ENCODE peak calls at places on chromosomes 4 and X, in seven cellular contexts. V is activated CD8-positive, alpha-beta T cell treated with anti-CD3 and anti-CD28 coated beads for 36 hours; T is right atrium auricular region; W is pancreas; R is lung; N is SK-N-SH; L is mucosa of descending colon. C is an unnamed sample.

GRCh38 chrX:68934922-68935321 is 106.1 kb downstream of the EFNB1 start:
- DNase-seq in V (no peak), T (no peak), W (no peak), R (no peak), N (no peak), L (no peak), C (no peak)

GRCh38 chr4:157992038-157992706 is 180.7 kb downstream of the GASK1B start:
- DNase-seq in V (peak; percentile 37), T (no peak), W (no peak), R (peak; percentile 53), N (peak; percentile 10), L (no peak), C (no peak)

GRCh38 chr4:132056466-132056865 is 1092.6 kb upstream of the PCDH10 start:
- DNase-seq in V (no peak), T (no peak), W (no peak), R (no peak), N (no peak), L (no peak), C (no peak)

GRCh38 chrX:63330681-63331080 is 20.5 kb downstream of the SPIN4 start:
- DNase-seq in V (peak; percentile 45), T (no peak), W (no peak), R (no peak), N (no peak), L (no peak), C (no peak)

GRCh38 chr4:185018834-185019450 is 652 bp downstream of the HELT start:
- DNase-seq in V (no peak), T (no peak), W (peak; percentile 47), R (peak; percentile 63), N (peak; percentile 36), L (no peak), C (no peak)

GRCh38 chr4:185742766-185743165 is 69.2 kb downstream of the SORBS2 start:
- DNase-seq in V (no peak), T (no peak), W (no peak), R (no peak), N (no peak), L (no peak), C (no peak)

GRCh38 chrX:9708923-9709553 is 56.6 kb downstream of the GPR143 start:
- DNase-seq in V (peak; percentile 81), T (peak; percentile 64), W (peak; percentile 85), R (peak; percentile 77), N (peak; percentile 77), L (peak; percentile 79), C (peak; percentile 64)

GRCh38 chr4:86472377-86473019 is 112.6 kb upstream of the MAPK10 start:
- DNase-seq in V (no peak), T (no peak), W (no peak), R (no peak), N (no peak), L (no peak), C (no peak)

GRCh38 chrX:19924285-19924684 is 36.9 kb upstream of the SH3KBP1 start:
- DNase-seq in V (no peak), T (no peak), W (no peak), R (no peak), N (no peak), L (no peak), C (no peak)

GRCh38 chr4:20520901-20521300 is 179.4 kb upstream of the PACRGL start:
- DNase-seq in V (no peak), T (no peak), W (no peak), R (no peak), N (peak; percentile 8), L (no peak), C (no peak)

GRCh38 chr4:154390324-154390723 is 101.3 kb downstream of the DCHS2 start:
- DNase-seq in V (no peak), T (no peak), W (no peak), R (no peak), N (no peak), L (no peak), C (no peak)

GRCh38 chrX:15646543-15646942 is 18.1 kb downstream of the CLTRN start:
- DNase-seq in V (no peak), T (no peak), W (peak; percentile 54), R (no peak), N (peak; percentile 8), L (no peak), C (no peak)

GRCh38 chrX:2383735-2384134 is 117.0 kb downstream of the DHRSX start:
- DNase-seq in V (no peak), T (no peak), W (no peak), R (no peak), N (no peak), L (no peak), C (no peak)

GRCh38 chr4:27000820-27001219 is 140.2 kb downstream of the STIM2 start:
- DNase-seq in V (no peak), T (no peak), W (no peak), R (no peak), N (no peak), L (no peak), C (no peak)

GRCh38 chr4:71198958-71199357 is 139.9 kb upstream of the SLC4A4 start:
- DNase-seq in V (peak; percentile 54), T (no peak), W (no peak), R (no peak), N (no peak), L (no peak), C (no peak)

GRCh38 chr4:71189471-71189870 is 149.3 kb upstream of the SLC4A4 start:
- DNase-seq in V (no peak), T (no peak), W (no peak), R (no peak), N (no peak), L (no peak), C (no peak)

GRCh38 chr4:71195932-71196331 is 142.9 kb upstream of the SLC4A4 start:
- DNase-seq in V (no peak), T (no peak), W (no peak), R (no peak), N (no peak), L (no peak), C (no peak)

GRCh38 chr4:71188951-71189350 is 149.9 kb upstream of the SLC4A4 start:
- DNase-seq in V (no peak), T (no peak), W (no peak), R (no peak), N (no peak), L (no peak), C (no peak)

GRCh38 chr4:71194454-71194853 is 144.4 kb upstream of the SLC4A4 start:
- DNase-seq in V (no peak), T (no peak), W (no peak), R (no peak), N (no peak), L (no peak), C (no peak)
- TF ChIP-seq CTCF in V (no peak), T (no peak), W (no peak), R (no peak), N (no peak), L (no peak), C (no peak)

GRCh38 chr4:2352171-2352570 is 66.3 kb downstream of the ZFYVE28 start:
- DNase-seq in V (no peak), T (no peak), W (no peak), R (no peak), N (no peak), L (peak; percentile 15), C (no peak)

GRCh38 chr4:2354760-2355159 is 63.7 kb downstream of the ZFYVE28 start:
- DNase-seq in V (peak; percentile 40), T (no peak), W (no peak), R (no peak), N (peak; percentile 15), L (peak; percentile 31), C (no peak)

GRCh38 chr4:2353222-2354107 is 65.0 kb downstream of the ZFYVE28 start:
- DNase-seq in V (no peak), T (no peak), W (no peak), R (no peak), N (peak; percentile 66), L (peak; percentile 43), C (no peak)

GRCh38 chr4:2352729-2353221 is 65.7 kb downstream of the ZFYVE28 start:
- DNase-seq in V (no peak), T (no peak), W (no peak), R (no peak), N (no peak), L (peak; percentile 27), C (no peak)

DNA sequence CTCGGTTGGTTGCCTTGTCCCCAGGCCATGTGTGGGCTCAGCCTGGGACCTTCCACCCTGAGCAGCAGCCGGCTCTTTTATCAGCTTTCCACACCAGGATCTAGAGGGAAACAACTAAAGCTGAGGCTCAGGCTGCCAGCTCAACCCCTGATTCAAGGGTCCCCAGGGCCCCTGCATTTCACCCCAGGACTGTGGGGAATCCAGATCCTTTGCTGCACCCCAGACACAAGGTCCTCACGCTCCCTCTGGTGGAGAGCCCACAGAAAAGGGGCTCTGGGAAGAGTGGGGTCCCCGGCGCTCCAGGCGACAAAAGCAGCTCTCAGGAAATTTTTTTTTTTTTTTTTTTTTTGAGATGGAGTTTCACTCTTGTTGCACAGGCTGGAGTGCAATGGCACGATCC is 64.3 kb downstream of the ZFYVE28 start:
- DNase-seq in V (peak; percentile 41), T (no peak), W (no peak), R (no peak), N (peak; percentile 77), L (no peak), C (no peak)
- TF ChIP-seq CTCF in V (peak; percentile 61), T (peak; percentile 37), W (no peak), R (no peak), N (peak; percentile 45), L (no peak), C (peak; percentile 33)

DNA sequence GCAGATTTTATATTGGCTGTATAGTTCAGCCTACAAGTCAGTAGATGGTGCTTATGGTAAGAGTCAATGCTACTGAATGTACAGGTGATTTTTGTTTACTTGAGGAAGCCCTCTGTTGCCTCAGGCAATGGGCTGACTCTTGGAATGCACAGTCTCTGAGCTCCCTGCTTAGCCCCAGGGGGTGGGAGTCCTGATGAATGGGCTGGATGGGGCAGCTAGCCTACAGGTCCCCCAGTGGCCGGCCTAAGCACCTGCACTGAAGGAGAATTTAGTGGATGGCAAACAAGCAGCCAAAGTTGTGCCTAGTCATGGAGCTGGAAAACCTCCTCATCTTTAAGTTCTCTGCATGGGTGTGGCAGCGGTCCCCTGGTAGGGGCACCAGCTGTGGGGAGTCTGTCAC is 101.8 kb upstream of the CXorf51B start:
- DNase-seq in V (no peak), T (no peak), W (no peak), R (no peak), N (no peak), L (no peak), C (no peak)
- TF ChIP-seq CTCF in V (no peak), T (no peak), W (no peak), R (no peak), N (no peak), L (no peak), C (no peak)

DNA sequence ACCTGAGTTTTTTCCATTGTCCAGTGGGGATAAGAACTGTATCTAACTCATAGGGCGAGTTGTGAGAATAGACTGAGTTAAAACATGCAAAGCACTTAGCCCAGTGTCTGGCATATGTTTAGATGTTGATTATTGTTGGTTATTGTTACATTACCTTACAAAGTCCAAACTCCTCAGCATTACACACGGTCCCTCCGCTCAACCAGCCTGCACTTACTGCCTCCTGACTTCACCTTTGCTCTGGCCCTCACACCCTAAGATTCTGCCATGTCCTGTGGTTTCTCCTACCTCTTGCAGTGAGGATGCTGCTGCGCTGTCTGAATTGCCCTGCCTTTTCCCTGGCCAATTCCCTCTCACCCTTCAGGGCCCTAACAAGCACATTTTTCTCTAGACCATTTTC is 302.2 kb upstream of the GALNT7 start:
- DNase-seq in V (no peak), T (no peak), W (no peak), R (no peak), N (no peak), L (no peak), C (no peak)
- TF ChIP-seq CTCF in V (no peak), T (no peak), W (no peak), R (no peak), N (no peak), L (no peak), C (no peak)